ENCODE peak calls at places on chromosomes 16 and 17, in four cellular contexts. One of them, this sample, is unnamed.

GRCh38 chr16:1788095-1788707 is 5.3 kb downstream of the IGFALS start:
- DNase-seq in psoas muscle: no peak
- DNase-seq in bronchial epithelial cell: no peak
- DNase-seq in cardiac fibroblast: no peak
- DNase-seq in this sample: no peak

GRCh38 chr17:1347681-1348318 is 52.2 kb downstream of the YWHAE start:
- DNase-seq in psoas muscle: peak
- DNase-seq in bronchial epithelial cell: no peak
- DNase-seq in cardiac fibroblast: peak
- DNase-seq in this sample: peak

GRCh38 chr17:10652984-10653680 is 4.0 kb downstream of the MYH3 start:
- DNase-seq in psoas muscle: no peak
- DNase-seq in bronchial epithelial cell: no peak
- DNase-seq in cardiac fibroblast: peak
- DNase-seq in this sample: no peak

GRCh38 chr16:71467810-71468209 is 5.8 kb upstream of the ZNF23 start:
- DNase-seq in psoas muscle: no peak
- DNase-seq in bronchial epithelial cell: no peak
- DNase-seq in cardiac fibroblast: peak
- DNase-seq in this sample: peak

GRCh38 chr16:50025544-50025931 is 513 bp downstream of the CNEP1R1 start:
- DNase-seq in psoas muscle: no peak
- DNase-seq in bronchial epithelial cell: peak
- DNase-seq in cardiac fibroblast: peak
- DNase-seq in this sample: peak

GRCh38 chr16:14289692-14290340 is 218.7 kb downstream of the MRTFB start:
- DNase-seq in psoas muscle: no peak
- DNase-seq in bronchial epithelial cell: peak
- DNase-seq in cardiac fibroblast: peak
- DNase-seq in this sample: no peak

GRCh38 chr17:7951143-7951792 is 19.3 kb downstream of the CNTROB start:
- DNase-seq in psoas muscle: no peak
- DNase-seq in bronchial epithelial cell: no peak
- DNase-seq in cardiac fibroblast: no peak
- DNase-seq in this sample: no peak

GRCh38 chr16:75116081-75116910 is at the start of gene LDHD:
- DNase-seq in psoas muscle: peak
- DNase-seq in bronchial epithelial cell: peak
- DNase-seq in cardiac fibroblast: peak
- DNase-seq in this sample: peak

GRCh38 chr17:63066158-63066808 is 100.2 kb downstream of the TANC2 start:
- DNase-seq in psoas muscle: no peak
- DNase-seq in bronchial epithelial cell: no peak
- DNase-seq in cardiac fibroblast: no peak
- DNase-seq in this sample: no peak

GRCh38 chr16:53821957-53822625 is 118.1 kb downstream of the FTO start:
- DNase-seq in psoas muscle: no peak
- DNase-seq in bronchial epithelial cell: peak
- DNase-seq in cardiac fibroblast: peak
- DNase-seq in this sample: peak

GRCh38 chr16:87465306-87465705 is 27.5 kb downstream of the ZCCHC14 start:
- DNase-seq in psoas muscle: peak
- DNase-seq in bronchial epithelial cell: peak
- DNase-seq in cardiac fibroblast: peak
- DNase-seq in this sample: peak

GRCh38 chr17:7443499-7444485 is 1.1 kb upstream of the CHRNB1 start:
- DNase-seq in psoas muscle: no peak
- DNase-seq in bronchial epithelial cell: peak
- DNase-seq in cardiac fibroblast: peak
- DNase-seq in this sample: peak

GRCh38 chr16:14497245-14498082 is 132.6 kb downstream of the PARN start:
- DNase-seq in psoas muscle: no peak
- DNase-seq in bronchial epithelial cell: no peak
- DNase-seq in cardiac fibroblast: no peak
- DNase-seq in this sample: no peak

GRCh38 chr17:45852535-45853297 is 8.0 kb downstream of the SPPL2C start:
- DNase-seq in psoas muscle: no peak
- DNase-seq in bronchial epithelial cell: peak
- DNase-seq in cardiac fibroblast: peak
- DNase-seq in this sample: peak

GRCh38 chr16:20905576-20905975 is 5.0 kb downstream of the LYRM1 start:
- DNase-seq in psoas muscle: no peak
- DNase-seq in bronchial epithelial cell: no peak
- DNase-seq in cardiac fibroblast: peak
- DNase-seq in this sample: no peak

GRCh38 chr17:32551186-32551955 is 64.6 kb downstream of the CDK5R1 start:
- DNase-seq in psoas muscle: no peak
- DNase-seq in bronchial epithelial cell: peak
- DNase-seq in cardiac fibroblast: peak
- DNase-seq in this sample: peak
- TF ChIP-seq CTCF in psoas muscle: no peak
- TF ChIP-seq CTCF in bronchial epithelial cell: no peak
- TF ChIP-seq CTCF in cardiac fibroblast: no peak
- TF ChIP-seq CTCF in this sample: no peak

GRCh38 chr17:48624544-48625501 is 1.3 kb downstream of the HOXB9 start:
- DNase-seq in psoas muscle: no peak
- DNase-seq in bronchial epithelial cell: no peak
- DNase-seq in cardiac fibroblast: no peak
- DNase-seq in this sample: peak

GRCh38 chr17:48627242-48627597 is 1.1 kb upstream of the HOXB9 start:
- DNase-seq in psoas muscle: no peak
- DNase-seq in bronchial epithelial cell: no peak
- DNase-seq in cardiac fibroblast: no peak
- DNase-seq in this sample: no peak

GRCh38 chr17:48626470-48627241 is 498 bp upstream of the HOXB9 start:
- DNase-seq in psoas muscle: no peak
- DNase-seq in bronchial epithelial cell: no peak
- DNase-seq in cardiac fibroblast: no peak
- DNase-seq in this sample: peak

GRCh38 chr17:48625502-48626201 is 506 bp downstream of the HOXB9 start:
- DNase-seq in psoas muscle: no peak
- DNase-seq in bronchial epithelial cell: no peak
- DNase-seq in cardiac fibroblast: no peak
- DNase-seq in this sample: no peak

DNA sequence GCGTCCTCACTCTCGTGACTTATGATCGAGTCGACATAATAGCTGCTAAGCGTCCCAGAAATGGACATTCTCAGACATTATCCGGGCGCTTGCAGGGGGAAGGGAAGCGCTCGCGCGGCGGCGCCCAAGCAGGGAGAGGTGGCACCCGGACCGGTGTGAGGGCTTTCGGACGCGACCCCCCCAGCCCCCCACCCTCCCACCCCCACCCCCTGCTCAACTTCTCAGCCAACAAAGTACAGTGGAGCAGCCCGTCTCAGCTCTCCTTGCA is at the start of gene HOXB9:
- DNase-seq in psoas muscle: no peak
- DNase-seq in bronchial epithelial cell: no peak
- DNase-seq in cardiac fibroblast: no peak
- DNase-seq in this sample: no peak
- H3K4me3 ChIP-seq in psoas muscle: peak
- H3K4me3 ChIP-seq in bronchial epithelial cell: no peak
- H3K4me3 ChIP-seq in cardiac fibroblast: peak
- H3K4me3 ChIP-seq in this sample: peak

GRCh38 chr16:46629331-46629843 is 8.2 kb upstream of the SHCBP1 start:
- DNase-seq in psoas muscle: no peak
- DNase-seq in bronchial epithelial cell: peak
- DNase-seq in cardiac fibroblast: peak
- DNase-seq in this sample: peak
- TF ChIP-seq CTCF in psoas muscle: peak
- TF ChIP-seq CTCF in bronchial epithelial cell: peak
- TF ChIP-seq CTCF in cardiac fibroblast: peak
- TF ChIP-seq CTCF in this sample: peak

GRCh38 chr16:23494188-23494587 is 16.1 kb downstream of the GGA2 start:
- DNase-seq in psoas muscle: no peak
- DNase-seq in bronchial epithelial cell: no peak
- DNase-seq in cardiac fibroblast: no peak
- DNase-seq in this sample: no peak

GRCh38 chr16:23499801-23500200 is 10.5 kb downstream of the GGA2 start:
- DNase-seq in psoas muscle: no peak
- DNase-seq in bronchial epithelial cell: no peak
- DNase-seq in cardiac fibroblast: no peak
- DNase-seq in this sample: no peak

GRCh38 chr16:23498863-23499262 is 11.4 kb downstream of the GGA2 start:
- DNase-seq in psoas muscle: no peak
- DNase-seq in bronchial epithelial cell: no peak
- DNase-seq in cardiac fibroblast: no peak
- DNase-seq in this sample: no peak

GRCh38 chr16:23497543-23497868 is 12.8 kb downstream of the GGA2 start:
- DNase-seq in psoas muscle: no peak
- DNase-seq in bronchial epithelial cell: no peak
- DNase-seq in cardiac fibroblast: no peak
- DNase-seq in this sample: no peak

DNA sequence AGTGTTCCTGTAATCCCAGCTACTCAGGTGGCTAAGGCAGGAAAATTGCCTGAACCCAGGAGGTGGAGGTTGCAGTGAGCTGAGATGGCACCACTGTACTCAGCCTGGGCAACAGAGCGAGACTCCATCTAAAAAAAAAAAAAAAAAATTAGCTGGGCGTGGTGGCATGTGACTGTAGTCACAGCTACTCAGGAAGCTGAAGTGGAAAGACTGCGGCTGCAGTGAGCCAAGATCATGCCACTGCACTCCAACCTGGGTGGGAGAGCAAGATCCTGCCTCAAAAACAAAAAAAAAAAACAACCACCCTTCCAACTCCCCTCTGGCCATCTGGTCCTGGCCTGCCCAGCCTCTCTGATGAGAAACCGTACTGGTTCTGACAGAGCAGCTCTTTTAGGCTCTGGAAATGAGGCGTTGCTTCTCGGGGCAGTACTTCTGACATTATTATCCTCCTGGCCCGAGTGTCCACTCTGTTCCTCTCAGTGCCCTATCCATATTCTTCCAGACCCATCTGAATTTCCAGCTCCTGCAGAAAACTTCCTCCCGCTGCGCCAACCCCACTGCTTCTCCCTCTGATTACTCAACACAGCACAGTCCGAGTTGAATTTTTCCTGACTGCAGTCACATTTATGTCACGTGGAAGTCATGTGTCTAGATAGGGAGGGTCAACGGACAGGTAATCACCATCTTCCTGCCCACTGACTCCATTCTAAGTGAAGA is 13.3 kb downstream of the GGA2 start:
- DNase-seq in psoas muscle: no peak
- DNase-seq in bronchial epithelial cell: peak
- DNase-seq in cardiac fibroblast: peak
- DNase-seq in this sample: no peak
- H3K4me3 ChIP-seq in psoas muscle: no peak
- H3K4me3 ChIP-seq in bronchial epithelial cell: no peak
- H3K4me3 ChIP-seq in cardiac fibroblast: no peak
- H3K4me3 ChIP-seq in this sample: no peak

GRCh38 chr17:58538801-58539410 is 24.5 kb upstream of the MTMR4 start:
- DNase-seq in psoas muscle: no peak
- DNase-seq in bronchial epithelial cell: no peak
- DNase-seq in cardiac fibroblast: no peak
- DNase-seq in this sample: no peak

GRCh38 chr17:58537266-58537665 is 22.8 kb upstream of the MTMR4 start:
- DNase-seq in psoas muscle: no peak
- DNase-seq in bronchial epithelial cell: no peak
- DNase-seq in cardiac fibroblast: no peak
- DNase-seq in this sample: no peak

GRCh38 chr17:58536541-58536940 is 22.1 kb upstream of the MTMR4 start:
- DNase-seq in psoas muscle: no peak
- DNase-seq in bronchial epithelial cell: no peak
- DNase-seq in cardiac fibroblast: no peak
- DNase-seq in this sample: no peak

GRCh38 chr17:58539703-58540102 is 25.3 kb upstream of the MTMR4 start:
- DNase-seq in psoas muscle: no peak
- DNase-seq in bronchial epithelial cell: no peak
- DNase-seq in cardiac fibroblast: no peak
- DNase-seq in this sample: no peak

DNA sequence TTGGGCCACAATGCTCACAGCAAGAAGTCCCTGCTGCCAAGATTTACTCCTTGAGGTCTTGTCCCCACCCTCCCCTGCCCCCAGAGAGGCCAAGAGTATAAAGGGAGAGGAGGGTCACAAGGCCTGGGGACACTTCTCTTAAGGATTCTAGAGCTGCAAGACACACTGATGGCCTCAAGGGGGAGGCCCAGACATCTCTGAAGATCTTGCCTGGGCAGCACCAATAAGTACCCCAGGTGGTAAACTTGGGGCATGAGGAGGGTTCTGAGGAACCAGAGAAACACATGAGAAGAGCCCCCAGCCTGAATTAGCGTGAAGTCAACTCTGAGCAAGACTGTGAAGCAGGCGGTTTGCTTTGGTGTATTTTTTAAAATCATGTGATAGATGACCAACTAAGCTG is 26.8 kb upstream of the MTMR4 start:
- DNase-seq in psoas muscle: no peak
- DNase-seq in bronchial epithelial cell: peak
- DNase-seq in cardiac fibroblast: no peak
- DNase-seq in this sample: no peak
- TF ChIP-seq CTCF in psoas muscle: no peak
- TF ChIP-seq CTCF in bronchial epithelial cell: peak
- TF ChIP-seq CTCF in cardiac fibroblast: peak
- TF ChIP-seq CTCF in this sample: peak

GRCh38 chr16:11805556-11805955 is 8.5 kb upstream of the ZC3H7A start:
- DNase-seq in psoas muscle: no peak
- DNase-seq in bronchial epithelial cell: no peak
- DNase-seq in cardiac fibroblast: no peak
- DNase-seq in this sample: no peak
- H3K4me3 ChIP-seq in psoas muscle: no peak
- H3K4me3 ChIP-seq in bronchial epithelial cell: no peak
- H3K4me3 ChIP-seq in cardiac fibroblast: no peak
- H3K4me3 ChIP-seq in this sample: no peak